ENCODE peak calls at places on chromosome 6, in four cellular contexts. One of them, this sample, is unnamed.

GRCh38 chr6:162973141-162973872 is 245.5 kb downstream of the PACRG start:
- DNase-seq in ascending aorta: no peak
- DNase-seq in mammary epithelial cell: no peak
- DNase-seq in AG04450: no peak
- DNase-seq in this sample: no peak

GRCh38 chr6:703562-703961 is 10.6 kb upstream of the EXOC2 start:
- DNase-seq in ascending aorta: no peak
- DNase-seq in mammary epithelial cell: no peak
- DNase-seq in AG04450: no peak
- DNase-seq in this sample: no peak

GRCh38 chr6:31658158-31658688 is 2.4 kb downstream of the C6orf47 start:
- DNase-seq in ascending aorta: no peak
- DNase-seq in mammary epithelial cell: no peak
- DNase-seq in AG04450: no peak
- DNase-seq in this sample: no peak

GRCh38 chr6:130615816-130616215 is 211.4 kb upstream of the SMLR1 start:
- DNase-seq in ascending aorta: no peak
- DNase-seq in mammary epithelial cell: no peak
- DNase-seq in AG04450: no peak
- DNase-seq in this sample: no peak

GRCh38 chr6:41783106-41783780 is 2.7 kb downstream of the PRICKLE4 start:
- DNase-seq in ascending aorta: no peak
- DNase-seq in mammary epithelial cell: no peak
- DNase-seq in AG04450: no peak
- DNase-seq in this sample: no peak

GRCh38 chr6:43334466-43335095 is 26.0 kb upstream of the CRIP3 start:
- DNase-seq in ascending aorta: no peak
- DNase-seq in mammary epithelial cell: peak
- DNase-seq in AG04450: peak
- DNase-seq in this sample: peak

GRCh38 chr6:87534377-87535047 is 55.3 kb downstream of the RARS2 start:
- DNase-seq in ascending aorta: no peak
- DNase-seq in mammary epithelial cell: no peak
- DNase-seq in AG04450: no peak
- DNase-seq in this sample: no peak

GRCh38 chr6:144055121-144055931 is 40.0 kb downstream of the SF3B5 start:
- DNase-seq in ascending aorta: no peak
- DNase-seq in mammary epithelial cell: no peak
- DNase-seq in AG04450: no peak
- DNase-seq in this sample: no peak

GRCh38 chr6:37630281-37630799 is 67.3 kb downstream of the MDGA1 start:
- DNase-seq in ascending aorta: peak
- DNase-seq in mammary epithelial cell: peak
- DNase-seq in AG04450: peak
- DNase-seq in this sample: no peak

GRCh38 chr6:165910184-165910583 is 247.1 kb upstream of the PDE10A start:
- DNase-seq in ascending aorta: no peak
- DNase-seq in mammary epithelial cell: no peak
- DNase-seq in AG04450: no peak
- DNase-seq in this sample: no peak

GRCh38 chr6:836276-836853 is 143.4 kb upstream of the EXOC2 start:
- DNase-seq in ascending aorta: no peak
- DNase-seq in mammary epithelial cell: peak
- DNase-seq in AG04450: no peak
- DNase-seq in this sample: no peak

GRCh38 chr6:45737331-45738056 is 278.2 kb downstream of the CLIC5 start:
- DNase-seq in ascending aorta: no peak
- DNase-seq in mammary epithelial cell: no peak
- DNase-seq in AG04450: no peak
- DNase-seq in this sample: no peak

GRCh38 chr6:42140051-42140450 is 2.4 kb downstream of the C6orf132 start:
- DNase-seq in ascending aorta: no peak
- DNase-seq in mammary epithelial cell: peak
- DNase-seq in AG04450: no peak
- DNase-seq in this sample: no peak

GRCh38 chr6:49401063-49401462 is 62.0 kb downstream of the MMUT start:
- DNase-seq in ascending aorta: no peak
- DNase-seq in mammary epithelial cell: no peak
- DNase-seq in AG04450: no peak
- DNase-seq in this sample: no peak

GRCh38 chr6:167578371-167578901 is 248.3 kb upstream of the AFDN start:
- DNase-seq in ascending aorta: no peak
- DNase-seq in mammary epithelial cell: no peak
- DNase-seq in AG04450: no peak
- DNase-seq in this sample: no peak

GRCh38 chr6:143941852-143942627 is 66.0 kb downstream of the PLAGL1 start:
- DNase-seq in ascending aorta: no peak
- DNase-seq in mammary epithelial cell: peak
- DNase-seq in AG04450: no peak
- DNase-seq in this sample: peak

GRCh38 chr6:155026366-155027045 is 31.4 kb downstream of the TIAM2 start:
- DNase-seq in ascending aorta: peak
- DNase-seq in mammary epithelial cell: peak
- DNase-seq in AG04450: peak
- DNase-seq in this sample: no peak

GRCh38 chr6:38573800-38574395 is 65.8 kb downstream of the BTBD9 start:
- DNase-seq in ascending aorta: no peak
- DNase-seq in mammary epithelial cell: no peak
- DNase-seq in AG04450: no peak
- DNase-seq in this sample: no peak

GRCh38 chr6:124866040-124866439 is 96.2 kb upstream of the RNF217 start:
- DNase-seq in ascending aorta: no peak
- DNase-seq in mammary epithelial cell: no peak
- DNase-seq in AG04450: no peak
- DNase-seq in this sample: no peak

GRCh38 chr6:31769684-31770371 is 7.3 kb downstream of the VWA7 start:
- DNase-seq in ascending aorta: peak
- DNase-seq in mammary epithelial cell: peak
- DNase-seq in AG04450: no peak
- DNase-seq in this sample: peak

GRCh38 chr6:33578588-33579011 is 1.5 kb downstream of the BAK1 start:
- DNase-seq in ascending aorta: no peak
- DNase-seq in mammary epithelial cell: no peak
- DNase-seq in AG04450: no peak
- DNase-seq in this sample: no peak

GRCh38 chr6:53906103-53906502 is 111.3 kb downstream of the LRRC1 start:
- DNase-seq in ascending aorta: no peak
- DNase-seq in mammary epithelial cell: no peak
- DNase-seq in AG04450: no peak
- DNase-seq in this sample: no peak

GRCh38 chr6:7691675-7692452 is 34.0 kb upstream of the BMP6 start:
- DNase-seq in ascending aorta: no peak
- DNase-seq in mammary epithelial cell: peak
- DNase-seq in AG04450: no peak
- DNase-seq in this sample: no peak

GRCh38 chr6:43784049-43784855 is 14.2 kb downstream of the VEGFA start:
- DNase-seq in ascending aorta: no peak
- DNase-seq in mammary epithelial cell: no peak
- DNase-seq in AG04450: no peak
- DNase-seq in this sample: no peak

GRCh38 chr6:87789198-87789899 is 87.3 kb upstream of the AKIRIN2 start:
- DNase-seq in ascending aorta: no peak
- DNase-seq in mammary epithelial cell: peak
- DNase-seq in AG04450: no peak
- DNase-seq in this sample: no peak

GRCh38 chr6:92408350-92408749 is 1011.0 kb downstream of the EPHA7 start:
- DNase-seq in ascending aorta: no peak
- DNase-seq in mammary epithelial cell: no peak
- DNase-seq in AG04450: no peak
- DNase-seq in this sample: no peak

GRCh38 chr6:83867527-83868161 is 8.2 kb downstream of the CYB5R4 start:
- DNase-seq in ascending aorta: peak
- DNase-seq in mammary epithelial cell: peak
- DNase-seq in AG04450: peak
- DNase-seq in this sample: peak

GRCh38 chr6:169917153-169917552 is 165.7 kb downstream of the ERMARD start:
- DNase-seq in ascending aorta: no peak
- DNase-seq in mammary epithelial cell: no peak
- DNase-seq in AG04450: no peak
- DNase-seq in this sample: no peak

GRCh38 chr6:84278311-84278710 is 50.9 kb upstream of the CEP162 start:
- DNase-seq in ascending aorta: no peak
- DNase-seq in mammary epithelial cell: no peak
- DNase-seq in AG04450: no peak
- DNase-seq in this sample: no peak

GRCh38 chr6:119493980-119494379 is 144.4 kb upstream of the MAN1A1 start:
- DNase-seq in ascending aorta: no peak
- DNase-seq in mammary epithelial cell: peak
- DNase-seq in AG04450: no peak
- DNase-seq in this sample: peak

GRCh38 chr6:44493593-44493992 is 106.1 kb downstream of the CDC5L start:
- DNase-seq in ascending aorta: no peak
- DNase-seq in mammary epithelial cell: no peak
- DNase-seq in AG04450: no peak
- DNase-seq in this sample: no peak

GRCh38 chr6:4889701-4890100 is 113.5 kb downstream of the CDYL start:
- DNase-seq in ascending aorta: no peak
- DNase-seq in mammary epithelial cell: no peak
- DNase-seq in AG04450: no peak
- DNase-seq in this sample: no peak

GRCh38 chr6:166929534-166930189 is 26.7 kb downstream of the RNASET2 start:
- DNase-seq in ascending aorta: no peak
- DNase-seq in mammary epithelial cell: no peak
- DNase-seq in AG04450: no peak
- DNase-seq in this sample: no peak

GRCh38 chr6:137975058-137975940 is 108.2 kb downstream of the TNFAIP3 start:
- DNase-seq in ascending aorta: no peak
- DNase-seq in mammary epithelial cell: no peak
- DNase-seq in AG04450: no peak
- DNase-seq in this sample: no peak

GRCh38 chr6:154996841-154997311 is 1.8 kb downstream of the TIAM2 start:
- DNase-seq in ascending aorta: no peak
- DNase-seq in mammary epithelial cell: no peak
- DNase-seq in AG04450: no peak
- DNase-seq in this sample: no peak

GRCh38 chr6:15661815-15662245 is 998 bp downstream of the DTNBP1 start:
- DNase-seq in ascending aorta: no peak
- DNase-seq in mammary epithelial cell: no peak
- DNase-seq in AG04450: no peak
- DNase-seq in this sample: peak

GRCh38 chr6:87029711-87030314 is 65.1 kb downstream of the CGA start:
- DNase-seq in ascending aorta: no peak
- DNase-seq in mammary epithelial cell: peak
- DNase-seq in AG04450: peak
- DNase-seq in this sample: no peak

GRCh38 chr6:159106627-159107241 is 61.9 kb upstream of the TAGAP start:
- DNase-seq in ascending aorta: no peak
- DNase-seq in mammary epithelial cell: peak
- DNase-seq in AG04450: no peak
- DNase-seq in this sample: peak

GRCh38 chr6:125188594-125189203 is 35.1 kb downstream of the TPD52L1 start:
- DNase-seq in ascending aorta: no peak
- DNase-seq in mammary epithelial cell: no peak
- DNase-seq in AG04450: no peak
- DNase-seq in this sample: no peak

GRCh38 chr6:88933521-88933920 is 29.9 kb downstream of the RNGTT start:
- DNase-seq in ascending aorta: no peak
- DNase-seq in mammary epithelial cell: no peak
- DNase-seq in AG04450: no peak
- DNase-seq in this sample: no peak
- H3K4me3 ChIP-seq in ascending aorta: no peak
- H3K4me3 ChIP-seq in mammary epithelial cell: no peak
- H3K4me3 ChIP-seq in AG04450: no peak
- H3K4me3 ChIP-seq in this sample: no peak

GRCh38 chr6:2795960-2796359 is 30.8 kb downstream of the WRNIP1 start:
- DNase-seq in ascending aorta: no peak
- DNase-seq in mammary epithelial cell: no peak
- DNase-seq in AG04450: no peak
- DNase-seq in this sample: no peak
- H3K27ac ChIP-seq in ascending aorta: no peak
- H3K27ac ChIP-seq in mammary epithelial cell: no peak
- H3K27ac ChIP-seq in AG04450: no peak
- H3K27ac ChIP-seq in this sample: no peak

GRCh38 chr6:13368079-13368478 is 39.7 kb upstream of the TBC1D7 start:
- DNase-seq in ascending aorta: no peak
- DNase-seq in mammary epithelial cell: no peak
- DNase-seq in AG04450: no peak
- DNase-seq in this sample: no peak

GRCh38 chr6:13362432-13362831 is 34.1 kb upstream of the TBC1D7 start:
- DNase-seq in ascending aorta: no peak
- DNase-seq in mammary epithelial cell: no peak
- DNase-seq in AG04450: no peak
- DNase-seq in this sample: no peak

GRCh38 chr6:13365320-13365719 is 37.0 kb upstream of the TBC1D7 start:
- DNase-seq in ascending aorta: no peak
- DNase-seq in mammary epithelial cell: no peak
- DNase-seq in AG04450: no peak
- DNase-seq in this sample: no peak

GRCh38 chr6:13367396-13367795 is 39.1 kb upstream of the TBC1D7 start:
- DNase-seq in ascending aorta: no peak
- DNase-seq in mammary epithelial cell: no peak
- DNase-seq in AG04450: no peak
- DNase-seq in this sample: no peak

GRCh38 chr6:13364842-13365241 is 36.5 kb upstream of the TBC1D7 start:
- DNase-seq in ascending aorta: no peak
- DNase-seq in mammary epithelial cell: no peak
- DNase-seq in AG04450: no peak
- DNase-seq in this sample: no peak
- H3K4me3 ChIP-seq in ascending aorta: no peak
- H3K4me3 ChIP-seq in mammary epithelial cell: no peak
- H3K4me3 ChIP-seq in AG04450: no peak
- H3K4me3 ChIP-seq in this sample: no peak

DNA sequence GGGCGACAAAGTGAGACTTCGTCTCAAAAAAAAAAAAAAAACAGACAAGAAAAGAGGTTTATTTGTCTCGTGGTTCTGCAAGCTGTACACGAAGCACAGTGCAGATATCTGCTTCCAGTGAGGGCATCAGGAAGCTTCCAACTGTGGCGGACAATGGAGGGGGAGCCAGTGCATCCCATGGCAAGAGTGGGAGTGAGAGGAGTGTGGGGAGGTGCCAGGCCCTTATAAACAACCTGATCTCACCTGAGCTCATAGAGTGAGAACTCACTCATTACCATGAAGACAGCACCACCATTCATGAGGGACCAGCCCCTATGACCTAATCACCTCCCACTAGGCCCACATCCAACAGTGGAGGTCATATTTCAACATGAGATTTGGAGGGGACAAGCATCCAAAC is 19.5 kb downstream of the RBM24 start:
- DNase-seq in ascending aorta: no peak
- DNase-seq in mammary epithelial cell: no peak
- DNase-seq in AG04450: no peak
- DNase-seq in this sample: no peak
- H3K27ac ChIP-seq in ascending aorta: no peak
- H3K27ac ChIP-seq in mammary epithelial cell: no peak
- H3K27ac ChIP-seq in AG04450: no peak
- H3K27ac ChIP-seq in this sample: no peak

DNA sequence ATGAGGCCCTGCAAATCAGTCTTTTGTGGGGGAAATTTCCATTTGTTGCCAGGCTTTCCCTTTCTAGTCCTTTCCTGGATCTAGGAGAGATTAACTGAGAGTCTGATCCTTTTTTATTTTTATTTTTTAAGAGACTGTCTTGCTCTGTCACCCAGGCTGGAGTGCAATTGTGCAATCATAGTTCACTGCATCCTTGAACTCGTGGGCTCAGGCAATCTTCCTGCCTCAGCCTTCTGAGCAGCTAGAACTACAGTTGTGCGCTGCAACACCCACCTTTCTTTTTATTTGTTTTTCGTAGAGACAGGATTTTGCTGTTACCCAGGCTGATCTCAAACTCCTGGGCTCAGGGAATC is 22.9 kb downstream of the OR2B2 start:
- DNase-seq in ascending aorta: no peak
- DNase-seq in mammary epithelial cell: no peak
- DNase-seq in AG04450: no peak
- DNase-seq in this sample: no peak
- H3K4me3 ChIP-seq in ascending aorta: no peak
- H3K4me3 ChIP-seq in mammary epithelial cell: no peak
- H3K4me3 ChIP-seq in AG04450: no peak
- H3K4me3 ChIP-seq in this sample: no peak